ENCODE peak calls at places on chromosomes 16 and 17, in eight cellular contexts. Q, R, T, F, V, N, I and X are unnamed samples.

GRCh38 chr17:65121916-65122821 is 15.0 kb upstream of the RGS9 start:
- DNase-seq in Q (no peak), V (no peak), N (peak), F (no peak), R (no peak), I (peak), T (no peak), X (no peak)

GRCh38 chr16:55294947-55295346 is 29.1 kb upstream of the IRX6 start:
- DNase-seq in F (peak), I (peak), V (no peak), T (no peak), Q (no peak), N (no peak), R (peak), X (peak)

GRCh38 chr17:41659813-41660212 is 28.9 kb upstream of the EIF1 start:
- DNase-seq in N (no peak), T (no peak), F (no peak), R (no peak), I (no peak), V (no peak), Q (no peak), X (no peak)

GRCh38 chr16:19294156-19294649 is 8.7 kb downstream of the CLEC19A start:
- DNase-seq in Q (no peak), T (peak), F (no peak), V (peak), I (no peak), N (peak), R (no peak), X (no peak)

GRCh38 chr17:45355087-45355486 is 38.3 kb upstream of the MAP3K14 start:
- DNase-seq in N (no peak), I (no peak), R (no peak), F (no peak), T (peak), V (no peak), Q (no peak), X (no peak)

GRCh38 chr16:83946154-83946780 is 6.8 kb upstream of the OSGIN1 start:
- DNase-seq in I (no peak), Q (no peak), V (no peak), N (no peak), R (no peak), T (no peak), F (no peak), X (no peak)

GRCh38 chr17:38560503-38561318 is 45.0 kb downstream of the SRCIN1 start:
- DNase-seq in I (peak), F (peak), Q (no peak), T (no peak), N (no peak), V (no peak), R (peak), X (peak)

GRCh38 chr16:11681977-11682654 is 13.9 kb downstream of the SNN start:
- DNase-seq in F (no peak), N (peak), V (no peak), I (no peak), T (no peak), Q (no peak), R (no peak), X (no peak)

GRCh38 chr16:75385507-75386152 is 47.7 kb downstream of the CFDP1 start:
- DNase-seq in V (no peak), F (peak), R (peak), N (peak), I (peak), T (peak), Q (peak), X (peak)

GRCh38 chr17:77893144-77894044 is 65.1 kb upstream of the TNRC6C start:
- DNase-seq in F (no peak), R (no peak), N (no peak), V (no peak), I (no peak), T (no peak), Q (no peak), X (no peak)

GRCh38 chr16:20899503-20900298 is 457 bp downstream of the DCUN1D3 start:
- DNase-seq in N (no peak), Q (no peak), F (no peak), I (no peak), R (no peak), V (peak), T (peak), X (no peak)

GRCh38 chr16:68022728-68023537 is at the start of the genes DDX28 and DUS2:
- DNase-seq in I (peak), R (peak), Q (peak), N (peak), F (peak), V (peak), T (peak), X (peak)

GRCh38 chr17:82957469-82957795 is 117.6 kb upstream of the ZNF750 start:
- DNase-seq in V (no peak), F (no peak), R (no peak), N (no peak), Q (no peak), T (no peak), I (no peak), X (no peak)

GRCh38 chr17:4499431-4500187 is 928 bp downstream of the SPNS2 start:
- DNase-seq in V (no peak), T (peak), F (no peak), Q (no peak), R (no peak), I (peak), N (no peak), X (no peak)

GRCh38 chr16:86300746-86301480 is 209.4 kb upstream of the FOXF1 start:
- DNase-seq in N (no peak), T (no peak), Q (no peak), F (peak), V (no peak), I (no peak), R (no peak), X (no peak)

GRCh38 chr16:19583665-19584300 is 28.3 kb downstream of the VPS35L start:
- DNase-seq in T (peak), I (peak), N (peak), V (no peak), F (no peak), Q (no peak), R (peak), X (peak)

GRCh38 chr17:72110231-72110952 is 10.4 kb upstream of the SOX9 start:
- DNase-seq in V (no peak), N (no peak), T (no peak), R (peak), I (peak), F (no peak), Q (no peak), X (no peak)

GRCh38 chr16:78871241-78871640 is 729.3 kb downstream of the MAF start:
- DNase-seq in I (no peak), V (no peak), N (no peak), Q (no peak), T (no peak), F (no peak), R (no peak), X (no peak)

GRCh38 chr16:50712568-50712914 is 19.1 kb downstream of the NOD2 start:
- DNase-seq in Q (no peak), R (no peak), N (no peak), I (no peak), V (no peak), T (no peak), F (no peak), X (no peak)

GRCh38 chr16:7013990-7014389 is 318.7 kb upstream of the RBFOX1 start:
- DNase-seq in N (no peak), R (no peak), V (no peak), I (peak), T (no peak), Q (no peak), F (no peak), X (peak)

GRCh38 chr16:20901441-20902112 is 1.0 kb downstream of the LYRM1 start:
- DNase-seq in F (peak), Q (no peak), R (peak), N (peak), I (peak), T (peak), V (peak), X (peak)

GRCh38 chr16:83561876-83562275 is 245.9 kb upstream of the HSBP1 start:
- DNase-seq in V (no peak), N (no peak), R (peak), F (no peak), Q (no peak), I (peak), T (no peak), X (peak)

GRCh38 chr17:78316867-78317816 is 42.7 kb downstream of the SOCS3 start:
- DNase-seq in Q (no peak), R (no peak), I (no peak), T (peak), N (no peak), V (no peak), F (peak), X (peak)

GRCh38 chr17:33977729-33978514 is 277.2 kb upstream of the CCL2 start:
- DNase-seq in Q (no peak), N (no peak), R (no peak), T (no peak), I (no peak), F (no peak), V (no peak), X (no peak)

GRCh38 chr17:3033741-3034577 is 29.4 kb downstream of the OR1D5 start:
- DNase-seq in N (no peak), R (no peak), T (no peak), Q (no peak), F (no peak), I (no peak), V (no peak), X (no peak)

DNA sequence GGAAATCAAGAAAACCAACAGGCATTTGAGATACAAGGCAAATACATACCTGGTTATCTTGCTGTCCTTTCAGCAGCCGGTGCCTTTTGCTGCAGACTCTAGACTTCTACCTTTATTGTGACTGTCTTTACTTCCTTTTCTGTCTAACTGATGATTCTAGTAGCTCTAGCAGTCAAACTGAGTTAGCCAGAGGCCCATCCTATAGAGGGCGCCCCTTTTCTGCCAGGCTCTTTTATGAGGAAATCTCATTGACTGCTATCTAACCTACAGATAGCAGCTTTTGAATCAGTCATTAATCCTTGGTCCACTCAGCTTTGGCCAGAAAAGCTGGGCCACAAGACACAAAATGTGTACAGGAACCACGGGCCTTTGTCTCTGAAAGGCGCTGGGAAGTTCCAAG is 87.5 kb upstream of the WSB1 start:
- DNase-seq in R (no peak), N (peak), V (no peak), F (no peak), T (peak), Q (no peak), I (peak), X (no peak)
- TF ChIP-seq CTCF in R (peak), N (peak), V (no peak), F (no peak), T (peak), Q (no peak), I (peak), X (no peak)

DNA sequence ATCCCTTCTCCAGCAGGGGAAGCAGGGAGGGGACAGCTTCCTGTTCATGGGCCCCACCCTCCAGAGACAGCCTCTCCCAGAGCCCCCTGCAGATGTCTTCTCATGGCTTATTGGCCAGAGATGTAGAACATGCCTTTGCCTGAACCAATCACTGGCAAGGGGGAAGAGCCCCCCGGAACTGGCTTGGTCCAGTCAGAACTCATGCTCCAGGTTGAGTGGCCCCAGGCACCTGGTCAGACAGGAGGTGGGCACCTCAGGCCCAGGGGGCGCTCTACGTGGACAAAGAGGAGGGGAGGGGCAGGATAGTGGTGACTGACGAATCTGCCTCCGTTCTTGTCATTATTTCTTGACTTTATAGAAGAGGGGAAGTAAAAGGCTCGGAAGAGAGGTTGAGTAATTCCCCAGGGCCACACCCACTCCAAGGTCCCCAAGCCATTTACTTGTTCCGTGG is 23.6 kb downstream of the RAB11FIP4 start:
- DNase-seq in T (no peak), R (no peak), I (no peak), N (no peak), F (no peak), V (no peak), Q (no peak), X (no peak)
- H3K4me3 ChIP-seq in T (no peak), R (no peak), I (no peak), N (no peak), F (no peak), V (no peak), Q (no peak), X (no peak)

DNA sequence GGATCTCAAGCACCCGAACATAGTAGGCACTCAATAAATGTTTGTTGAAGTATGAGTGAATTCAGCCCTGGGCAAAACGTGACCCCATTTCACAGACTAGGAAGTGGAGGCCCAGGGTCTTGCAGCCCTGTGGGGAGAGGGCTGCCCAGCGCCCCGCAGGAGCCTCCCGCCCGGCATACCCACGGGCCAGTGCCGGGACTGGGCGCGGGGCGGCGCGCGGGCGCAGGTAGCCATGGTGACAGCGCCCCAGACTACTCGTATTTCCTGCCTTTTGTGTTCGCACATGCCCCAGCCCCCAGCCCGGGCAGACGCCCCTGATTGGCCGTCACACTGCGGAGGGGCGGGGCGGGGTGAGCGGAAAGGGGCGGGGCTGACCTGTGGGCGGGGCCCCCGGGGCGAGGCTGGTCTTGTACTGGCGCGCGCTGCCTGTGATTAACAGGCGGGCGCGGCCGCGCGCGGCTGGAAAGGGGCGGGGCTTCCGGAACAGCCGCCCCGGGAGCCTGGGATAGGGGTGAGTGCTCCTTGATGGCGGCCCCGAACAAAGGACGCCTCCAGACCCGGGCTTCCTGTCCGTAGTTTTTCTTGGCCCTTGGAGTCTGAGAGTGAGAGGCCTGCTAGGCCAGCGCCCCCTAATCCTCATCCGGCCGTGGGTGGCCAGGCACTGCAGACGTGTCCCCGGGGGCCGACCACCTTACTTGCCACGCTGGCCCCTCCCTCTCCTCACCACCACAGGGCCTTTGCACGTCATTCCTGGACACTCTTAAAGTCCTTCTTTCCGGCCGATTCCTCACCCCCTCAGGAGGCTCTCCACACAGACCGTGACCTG is 71.0 kb downstream of the RAI1 start:
- DNase-seq in N (peak), Q (peak), F (peak), I (peak), R (peak), V (peak), T (peak), X (peak)
- TF ChIP-seq CTCF in N (peak), Q (peak), F (peak), I (no peak), R (peak), V (peak), T (peak), X (no peak)

GRCh38 chr17:59845595-59846390 is 47.0 kb downstream of the TUBD1 start:
- DNase-seq in V (peak), T (peak), Q (no peak), F (peak), N (peak), I (peak), R (peak), X (peak)
- H3K4me3 ChIP-seq in V (peak), T (peak), Q (no peak), F (no peak), N (peak), I (peak), R (peak), X (no peak)

GRCh38 chr17:7442142-7442541 is 2.7 kb upstream of the CHRNB1 start:
- DNase-seq in Q (no peak), R (no peak), F (no peak), V (no peak), N (no peak), T (no peak), I (no peak), X (no peak)

GRCh38 chr17:7440113-7440822 is 956 bp downstream of the FGF11 start:
- DNase-seq in F (no peak), Q (no peak), I (peak), N (peak), T (peak), V (peak), R (peak), X (peak)

GRCh38 chr17:7441202-7441705 is 1.9 kb downstream of the FGF11 start:
- DNase-seq in F (no peak), I (no peak), R (no peak), Q (no peak), V (no peak), T (no peak), N (no peak), X (peak)

GRCh38 chr17:7439462-7440112 is at the start of gene FGF11:
- DNase-seq in Q (no peak), V (no peak), I (no peak), R (no peak), T (no peak), N (no peak), F (no peak), X (no peak)

GRCh38 chr17:7440823-7441174 is 1.5 kb downstream of the FGF11 start:
- DNase-seq in I (peak), F (no peak), Q (no peak), V (no peak), R (peak), N (peak), T (no peak), X (peak)
- TF ChIP-seq CTCF in I (no peak), F (no peak), Q (peak), V (no peak), R (no peak), N (no peak), T (no peak), X (peak)

GRCh38 chr17:1929896-1930750 is 95.0 kb downstream of the RTN4RL1 start:
- DNase-seq in V (no peak), N (no peak), Q (no peak), I (no peak), T (no peak), F (no peak), R (no peak), X (no peak)
- H3K4me3 ChIP-seq in V (no peak), N (no peak), Q (no peak), I (no peak), T (no peak), F (no peak), R (no peak), X (no peak)